ENCODE peak calls at places on chromosomes 6 and 20, in eight cellular contexts. G is PC-3, F is Panc1, L is ovary, U is esophagus muscularis mucosa, W is GM23338, Z is upper lobe of right lung, N is heart left ventricle. A is an unnamed sample. For H3K36me3 and H3K27me3, the result is how much of the 10 kb centered on the place peaks cover.

GRCh38 chr6:153301602-153302001 is 170.5 kb upstream of the RGS17 start:
- DNase-seq in F (no peak), N (no peak), L (no peak), Z (no peak), W (peak), G (peak), U (no peak), A (peak)

GRCh38 chr20:31666258-31667042 is 28.7 kb downstream of the COX4I2 start:
- DNase-seq in Z (peak), F (no peak), W (no peak), U (no peak), L (no peak), G (no peak), N (peak), A (peak)

GRCh38 chr20:19110866-19111460 is 101.5 kb upstream of the SLC24A3 start:
- DNase-seq in F (no peak), L (no peak), U (peak), Z (no peak), W (no peak), G (no peak), N (no peak), A (no peak)

GRCh38 chr6:169868458-169868857 is 117.0 kb downstream of the ERMARD start:
- DNase-seq in F (no peak), U (no peak), N (peak), W (no peak), G (no peak), Z (peak), L (no peak), A (peak)

GRCh38 chr6:10621847-10622246 is 72.6 kb downstream of the C6orf52 start:
- DNase-seq in W (peak), F (no peak), Z (no peak), U (no peak), N (no peak), G (no peak), L (no peak), A (peak)

GRCh38 chr6:160420969-160421556 is 72.9 kb downstream of the SLC22A3 start:
- DNase-seq in W (no peak), F (no peak), Z (no peak), G (no peak), L (peak), U (peak), N (no peak), A (no peak)

GRCh38 chr20:38674178-38675133 is 49.8 kb upstream of the SLC32A1 start:
- DNase-seq in Z (peak), U (no peak), F (no peak), L (peak), W (peak), N (no peak), G (no peak), A (peak)

GRCh38 chr20:18989736-18990474 is 176.3 kb downstream of the SCP2D1 start:
- DNase-seq in N (no peak), L (peak), Z (no peak), W (no peak), G (no peak), U (no peak), F (no peak), A (no peak)

GRCh38 chr6:25942561-25943147 is 12.2 kb upstream of the SLC17A2 start:
- DNase-seq in F (peak), U (no peak), W (peak), N (no peak), Z (no peak), L (no peak), G (peak), A (no peak)

GRCh38 chr6:158797331-158798202 is 21.6 kb downstream of the EZR start:
- DNase-seq in N (no peak), G (no peak), F (no peak), Z (no peak), L (no peak), U (no peak), W (no peak), A (no peak)

GRCh38 chr6:158796353-158796752 is 22.8 kb downstream of the EZR start:
- DNase-seq in F (no peak), L (no peak), U (no peak), W (no peak), N (no peak), Z (no peak), G (no peak), A (no peak)

GRCh38 chr6:158795516-158795915 is 23.7 kb downstream of the EZR start:
- DNase-seq in Z (no peak), U (no peak), L (no peak), W (no peak), F (no peak), G (no peak), N (no peak), A (no peak)

GRCh38 chr6:158799051-158799792 is 19.9 kb downstream of the EZR start:
- DNase-seq in Z (no peak), U (no peak), F (no peak), N (no peak), G (peak), L (peak), W (no peak), A (no peak)

DNA sequence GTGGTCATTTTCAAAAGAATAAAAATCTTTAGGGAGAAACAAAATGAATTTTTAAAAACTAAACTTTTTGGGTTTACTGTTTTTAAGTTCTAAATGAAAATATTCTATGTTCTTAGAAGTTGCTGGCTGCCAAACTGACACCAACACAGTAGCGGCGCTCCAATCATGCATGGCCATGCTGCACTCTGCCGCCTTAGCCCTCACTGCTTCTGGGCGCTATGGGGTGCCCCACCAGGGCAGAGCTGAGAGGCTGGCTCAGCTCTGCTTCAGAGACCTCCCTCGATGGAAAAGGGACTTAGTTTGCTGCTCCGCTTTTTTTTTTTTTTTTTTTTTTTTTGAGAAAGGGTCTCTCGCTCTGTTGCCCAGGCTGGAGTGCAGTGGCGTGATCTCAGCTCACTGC is 20.9 kb downstream of the EZR start:
- DNase-seq in N (no peak), F (no peak), Z (no peak), L (no peak), G (no peak), W (no peak), U (no peak), A (no peak)
- H3K4me3 ChIP-seq in N (no peak), F (no peak), Z (no peak), L (no peak), G (no peak), W (no peak), U (no peak), A (no peak)

GRCh38 chr20:46065691-46066090 is 24.1 kb downstream of the NCOA5 start:
- DNase-seq in G (no peak), N (no peak), L (no peak), W (no peak), Z (no peak), U (no peak), F (no peak), A (no peak)
- H3K36me3 ChIP-seq in G (half or more), N (half or more), L (under half), W (under half), Z (half or more), U (half or more), F (under half), A (under half)

GRCh38 chr20:20367681-20368413 is at the start of gene INSM1:
- DNase-seq in U (no peak), W (peak), N (no peak), Z (no peak), F (no peak), G (no peak), L (no peak), A (peak)
- H3K27me3 ChIP-seq in U (half or more), W (half or more), N (half or more), Z (half or more), F (under half), G (half or more), L (under half), A (half or more)

DNA sequence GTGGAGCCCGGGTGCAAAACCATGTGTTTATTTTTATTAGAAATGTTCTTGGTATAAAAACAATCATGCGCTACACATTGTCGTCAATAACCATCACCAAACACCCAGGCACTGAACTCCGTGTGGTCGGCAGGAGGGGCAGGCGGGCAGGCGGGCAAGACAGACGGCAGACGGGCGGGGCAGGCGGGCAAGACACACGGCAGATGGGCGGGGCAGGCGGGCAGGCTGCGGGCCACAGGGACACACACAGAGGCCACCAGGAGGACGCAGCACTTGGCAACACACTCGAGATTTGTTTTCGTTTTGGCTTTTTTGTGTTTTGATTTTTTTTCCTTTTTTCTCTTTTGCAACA is 124.1 kb downstream of the GRM4 start:
- DNase-seq in Z (no peak), L (no peak), W (no peak), G (no peak), F (no peak), N (peak), U (no peak), A (no peak)
- H3K4me3 ChIP-seq in Z (no peak), L (no peak), W (no peak), G (no peak), F (no peak), N (no peak), U (no peak), A (no peak)

GRCh38 chr6:54440549-54440948 is 132.3 kb downstream of the TINAG start:
- DNase-seq in N (no peak), W (no peak), U (no peak), F (no peak), L (no peak), Z (no peak), G (peak), A (no peak)

GRCh38 chr6:54441687-54442248 is 133.5 kb downstream of the TINAG start:
- DNase-seq in L (no peak), Z (no peak), W (no peak), N (no peak), F (no peak), U (no peak), G (no peak), A (no peak)

GRCh38 chr6:54445207-54445606 is 137.0 kb downstream of the TINAG start:
- DNase-seq in W (no peak), N (no peak), L (no peak), Z (no peak), F (no peak), G (peak), U (no peak), A (no peak)

GRCh38 chr6:54441020-54441419 is 132.8 kb downstream of the TINAG start:
- DNase-seq in L (no peak), F (no peak), Z (no peak), N (no peak), G (no peak), U (no peak), W (no peak), A (no peak)
- H3K36me3 ChIP-seq in L (under half), F (under half), Z (under half), N (under half), G (under half), U (under half), W (under half), A (under half)

DNA sequence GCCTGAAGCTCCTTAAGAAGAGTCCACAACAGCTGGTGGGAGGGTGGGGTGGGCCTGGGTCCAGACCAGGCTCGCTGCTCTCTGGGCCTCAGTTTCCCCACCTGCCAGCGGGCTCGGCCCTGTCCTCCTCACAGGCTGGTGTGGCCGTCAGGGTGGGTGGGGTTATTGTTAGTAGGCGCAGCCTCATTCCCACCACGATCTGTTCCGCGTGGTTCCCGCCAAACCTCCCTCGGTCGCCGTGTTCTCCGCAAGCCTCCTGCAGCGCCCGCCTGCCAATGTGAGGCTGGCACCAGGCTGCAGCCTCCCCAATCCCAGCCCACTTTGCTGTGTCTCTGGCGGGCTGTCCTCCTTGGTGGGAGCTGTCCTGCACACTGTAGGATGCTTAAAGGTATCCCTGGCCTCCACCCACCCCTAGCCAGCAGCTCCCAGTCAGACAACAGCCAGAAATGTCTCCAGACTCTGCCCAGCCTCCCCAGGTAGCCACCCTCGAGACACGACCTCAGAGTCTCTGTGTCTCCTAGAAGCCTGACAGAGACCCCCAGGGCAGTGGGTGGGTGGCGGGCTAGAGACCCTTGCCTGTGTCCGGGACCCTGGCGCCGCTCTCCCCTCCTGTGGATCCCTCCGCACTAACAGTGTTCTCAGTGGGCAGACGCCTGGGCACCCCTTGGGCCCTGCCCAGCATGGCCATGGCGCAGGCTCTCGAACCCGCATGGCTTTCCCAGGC is 15.3 kb downstream of the SLC17A9 start:
- DNase-seq in L (no peak), N (no peak), W (no peak), G (no peak), U (no peak), F (no peak), Z (no peak), A (no peak)
- H3K27me3 ChIP-seq in L (under half), N (under half), W (under half), G (under half), U (under half), F (under half), Z (under half), A (under half)

A was measured in H7.